ENCODE peak calls at places on chromosomes 13 and 19, in five cellular contexts. J is tibial nerve; U is activated CD4-positive, alpha-beta memory T cell treated with anti-CD3 and anti-CD28 coated beads, Interleukin-2, amount 10 ng/mL, durations not matched to agents 7 days and 5 days; M is H7; E is stimulated activated CD8-positive, alpha-beta memory T cell treated with anti-CD3 and anti-CD28 coated beads, Interleukin-15, amount 100 ng/mL, for 24 hours. F is an unnamed sample.
A peak's percentile ranks its signal among the peaks of the same experiment; 100 is the strongest.

GRCh38 chr19:13806728-13807127 is 11.5 kb downstream of the ZSWIM4 start:
- DNase-seq in M (peak; percentile 10), J (no peak), E (no peak), U (no peak), F (no peak)

GRCh38 chr13:106109391-106109791 is 426.1 kb downstream of the EFNB2 start:
- DNase-seq in M (no peak), U (no peak), J (no peak), E (no peak), F (no peak)

GRCh38 chr19:35462476-35462953 is 14.5 kb downstream of the FFAR2 start:
- DNase-seq in E (no peak), U (peak; percentile 77), J (no peak), M (no peak), F (peak; percentile 86)

GRCh38 chr13:74423434-74423833 is 289.2 kb upstream of the KLF12 start:
- DNase-seq in E (no peak), J (no peak), U (no peak), M (no peak), F (no peak)

GRCh38 chr13:31009166-31009565 is 76.7 kb downstream of the TEX26 start:
- DNase-seq in U (no peak), E (no peak), M (no peak), J (no peak), F (peak; percentile 18)

GRCh38 chr19:45955905-45956608 is 17.6 kb downstream of the NOVA2 start:
- DNase-seq in M (no peak), U (no peak), E (no peak), J (peak; percentile 13), F (no peak)

GRCh38 chr19:2532252-2533071 is 56.5 kb downstream of the GADD45B start:
- DNase-seq in J (no peak), M (no peak), U (no peak), E (no peak), F (no peak)

GRCh38 chr13:74129500-74130144 is 4.6 kb downstream of the KLF12 start:
- DNase-seq in E (no peak), U (peak; percentile 57), M (no peak), J (no peak), F (peak; percentile 40)

GRCh38 chr13:87255394-87255793 is 415.8 kb upstream of the SLITRK5 start:
- DNase-seq in E (no peak), M (no peak), U (no peak), J (no peak), F (no peak)

GRCh38 chr13:91100944-91101343 is 246.5 kb upstream of the MIR17HG start:
- DNase-seq in U (no peak), M (no peak), E (no peak), J (no peak), F (no peak)

GRCh38 chr13:62287764-62288163 is 872.1 kb upstream of the PCDH20 start:
- DNase-seq in M (no peak), E (no peak), J (no peak), U (no peak), F (no peak)

GRCh38 chr13:70950664-70951063 is 842.4 kb upstream of the KLHL1 start:
- DNase-seq in U (no peak), E (no peak), M (no peak), J (no peak), F (no peak)

GRCh38 chr13:26991508-26992181 is 180.0 kb downstream of the USP12 start:
- DNase-seq in J (no peak), M (no peak), E (no peak), U (no peak), F (no peak)

GRCh38 chr19:18100710-18101109 is 3.1 kb downstream of the MAST3 start:
- DNase-seq in M (peak; percentile 95), U (no peak), E (no peak), J (no peak), F (no peak)

GRCh38 chr13:75587679-75588078 is 38.1 kb downstream of the UCHL3 start:
- DNase-seq in U (no peak), J (no peak), M (peak; percentile 20), E (no peak), F (no peak)

GRCh38 chr19:4713384-4713951 is 10.2 kb downstream of the DPP9 start:
- DNase-seq in J (peak; percentile 70), E (no peak), U (no peak), M (no peak), F (no peak)

GRCh38 chr19:13056052-13056660 is 46.5 kb downstream of the LYL1 start:
- DNase-seq in J (peak; percentile 53), E (no peak), U (no peak), M (peak; percentile 87), F (no peak)

GRCh38 chr13:43058318-43058674 is 34.9 kb downstream of the DNAJC15 start:
- DNase-seq in U (peak; percentile 27), E (no peak), J (no peak), M (no peak), F (peak; percentile 36)

GRCh38 chr19:34484328-34484727 is 2.8 kb downstream of the WTIP start:
- DNase-seq in M (peak; percentile 51), E (no peak), U (no peak), J (no peak), F (no peak)

GRCh38 chr13:29458419-29458818 is 137.1 kb downstream of the SLC7A1 start:
- DNase-seq in M (no peak), J (no peak), U (no peak), E (no peak), F (no peak)

GRCh38 chr13:97978661-97979450 is 25.4 kb downstream of the IPO5 start:
- DNase-seq in M (peak; percentile 35), J (no peak), E (no peak), U (no peak), F (no peak)

GRCh38 chr19:14165986-14166385 is 29.6 kb upstream of the ASF1B start:
- DNase-seq in U (no peak), E (no peak), J (no peak), M (peak; percentile 56), F (no peak)

GRCh38 chr19:13153627-13154240 is 3.5 kb downstream of the IER2 start:
- DNase-seq in E (no peak), J (no peak), U (no peak), M (peak; percentile 67), F (peak; percentile 30)

GRCh38 chr13:110541526-110541920 is 20.0 kb downstream of the RAB20 start:
- DNase-seq in U (no peak), J (no peak), E (no peak), M (no peak), F (no peak)

GRCh38 chr13:28415994-28416411 is 78.9 kb downstream of the FLT1 start:
- DNase-seq in J (no peak), U (no peak), E (no peak), M (no peak), F (no peak)

GRCh38 chr19:58518261-58519086 is 1.1 kb downstream of the ZBTB45 start:
- DNase-seq in M (peak; percentile 45), U (no peak), J (no peak), E (no peak), F (no peak)

GRCh38 chr19:18153555-18154134 is 682 bp downstream of the PIK3R2 start:
- DNase-seq in J (no peak), M (peak; percentile 82), E (no peak), U (peak; percentile 42), F (no peak)

GRCh38 chr19:1760020-1760419 is 6.7 kb downstream of the ONECUT3 start:
- DNase-seq in E (no peak), U (no peak), M (peak; percentile 83), J (no peak), F (no peak)

GRCh38 chr13:37364024-37364423 is 234.5 kb downstream of the POSTN start:
- DNase-seq in M (no peak), U (no peak), E (no peak), J (no peak), F (no peak)

GRCh38 chr13:111926501-111927180 is 140.3 kb upstream of the SOX1 start:
- DNase-seq in M (no peak), U (no peak), J (no peak), E (no peak), F (no peak)

GRCh38 chr19:49196527-49197240 is 39.1 kb downstream of the TRPM4 start:
- DNase-seq in M (peak; percentile 55), E (no peak), J (no peak), U (no peak), F (no peak)

GRCh38 chr19:7471696-7472620 is 16.9 kb downstream of the PEX11G start:
- DNase-seq in E (no peak), M (peak; percentile 41), U (no peak), J (no peak), F (no peak)

GRCh38 chr19:771332-771785 is 20.4 kb downstream of the MISP start:
- DNase-seq in M (peak; percentile 76), E (no peak), J (no peak), U (peak; percentile 45), F (peak; percentile 47)

GRCh38 chr13:41751277-41751676 is 209.6 kb downstream of the VWA8 start:
- DNase-seq in M (no peak), E (no peak), U (no peak), J (no peak), F (no peak)

GRCh38 chr13:98307392-98307743 is 130.3 kb upstream of the RNF113B start:
- DNase-seq in E (no peak), J (no peak), M (no peak), U (no peak), F (no peak)

GRCh38 chr13:51071493-51071892 is 39.6 kb downstream of the C13orf42 start:
- DNase-seq in E (no peak), M (no peak), U (no peak), J (no peak), F (no peak)

F was measured in activated CD8-positive, alpha-beta T cell treated with anti-CD3 and anti-CD28 coated beads, Interleukin-2, amount 10 ng/mL, durations not matched to agents 7 days and 5 days.